ENCODE peak calls at places on chromosomes 4 and X, in seven cellular contexts. One of them, this sample, is unnamed.

GRCh38 chrX:104660092-104660491 is 94.1 kb downstream of the IL1RAPL2 start:
- DNase-seq in GM19239: no peak
- DNase-seq in HFF-Myc: no peak
- DNase-seq in mammary epithelial cell: peak; percentile 29
- DNase-seq in heart left ventricle: no peak
- DNase-seq in amygdala: no peak
- DNase-seq in HepG2: no peak
- DNase-seq in this sample: no peak

GRCh38 chr4:20305976-20306375 is 54.3 kb downstream of the SLIT2 start:
- DNase-seq in GM19239: no peak
- DNase-seq in HFF-Myc: no peak
- DNase-seq in mammary epithelial cell: no peak
- DNase-seq in heart left ventricle: no peak
- DNase-seq in amygdala: no peak
- DNase-seq in HepG2: no peak
- DNase-seq in this sample: no peak

GRCh38 chr4:151117371-151117962 is 18.0 kb downstream of the RPS3A start:
- DNase-seq in GM19239: peak; percentile 52
- DNase-seq in HFF-Myc: peak; percentile 45
- DNase-seq in mammary epithelial cell: peak; percentile 53
- DNase-seq in heart left ventricle: no peak
- DNase-seq in amygdala: peak; percentile 8
- DNase-seq in HepG2: peak; percentile 78
- DNase-seq in this sample: peak; percentile 49

GRCh38 chr4:106240699-106241098 is 75.3 kb downstream of the TBCK start:
- DNase-seq in GM19239: no peak
- DNase-seq in HFF-Myc: no peak
- DNase-seq in mammary epithelial cell: no peak
- DNase-seq in heart left ventricle: no peak
- DNase-seq in amygdala: no peak
- DNase-seq in HepG2: no peak
- DNase-seq in this sample: no peak

GRCh38 chr4:101123231-101123630 is 224.1 kb downstream of the PPP3CA start:
- DNase-seq in GM19239: no peak
- DNase-seq in HFF-Myc: no peak
- DNase-seq in mammary epithelial cell: peak; percentile 15
- DNase-seq in heart left ventricle: no peak
- DNase-seq in amygdala: no peak
- DNase-seq in HepG2: no peak
- DNase-seq in this sample: no peak

GRCh38 chr4:8599657-8600056 is 7.1 kb downstream of the CPZ start:
- DNase-seq in GM19239: no peak
- DNase-seq in HFF-Myc: no peak
- DNase-seq in mammary epithelial cell: no peak
- DNase-seq in heart left ventricle: no peak
- DNase-seq in amygdala: no peak
- DNase-seq in HepG2: no peak
- DNase-seq in this sample: no peak

GRCh38 chrX:34299451-34299967 is 167.4 kb upstream of the FAM47A start:
- DNase-seq in GM19239: no peak
- DNase-seq in HFF-Myc: no peak
- DNase-seq in mammary epithelial cell: no peak
- DNase-seq in heart left ventricle: no peak
- DNase-seq in amygdala: no peak
- DNase-seq in HepG2: no peak
- DNase-seq in this sample: no peak

GRCh38 chrX:54825716-54826428 is 18.3 kb downstream of the MAGED2 start:
- DNase-seq in GM19239: no peak
- DNase-seq in HFF-Myc: no peak
- DNase-seq in mammary epithelial cell: peak; percentile 65
- DNase-seq in heart left ventricle: no peak
- DNase-seq in amygdala: no peak
- DNase-seq in HepG2: no peak
- DNase-seq in this sample: no peak

GRCh38 chr4:112284662-112285411 is 867 bp downstream of the TIFA start:
- DNase-seq in GM19239: no peak
- DNase-seq in HFF-Myc: no peak
- DNase-seq in mammary epithelial cell: peak; percentile 73
- DNase-seq in heart left ventricle: peak; percentile 59
- DNase-seq in amygdala: no peak
- DNase-seq in HepG2: no peak
- DNase-seq in this sample: no peak

GRCh38 chr4:13559414-13559813 is 15.1 kb upstream of the NKX3-2 start:
- DNase-seq in GM19239: no peak
- DNase-seq in HFF-Myc: peak; percentile 89
- DNase-seq in mammary epithelial cell: peak; percentile 78
- DNase-seq in heart left ventricle: no peak
- DNase-seq in amygdala: no peak
- DNase-seq in HepG2: no peak
- DNase-seq in this sample: no peak